ENCODE peak calls at places on chromosomes 6 and 20, in seven cellular contexts. Q, K, H, V, O, P and C are unnamed samples.

GRCh38 chr6:2565499-2565898 is 185.2 kb downstream of the MYLK4 start:
- DNase-seq in Q (no peak), K (no peak), H (no peak), V (no peak), O (no peak), P (no peak), C (no peak)

GRCh38 chr6:71012871-71013456 is 56.1 kb upstream of the B3GAT2 start:
- DNase-seq in Q (no peak), K (no peak), H (peak), V (peak), O (peak), P (no peak), C (no peak)

GRCh38 chr6:108492131-108492766 is 68.5 kb upstream of the FOXO3 start:
- DNase-seq in Q (no peak), K (no peak), H (peak), V (peak), O (no peak), P (no peak), C (no peak)

GRCh38 chr6:84218091-84218490 is 9.4 kb downstream of the CEP162 start:
- DNase-seq in Q (no peak), K (no peak), H (no peak), V (no peak), O (no peak), P (no peak), C (no peak)

GRCh38 chr6:154981071-154981373 is 14.1 kb upstream of the TIAM2 start:
- DNase-seq in Q (no peak), K (no peak), H (peak), V (no peak), O (no peak), P (no peak), C (no peak)

GRCh38 chr6:155183095-155183494 is 80.7 kb upstream of the CLDN20 start:
- DNase-seq in Q (no peak), K (no peak), H (peak), V (no peak), O (no peak), P (no peak), C (no peak)

GRCh38 chr6:26017567-26017966 is 55.0 kb downstream of the TRIM38 start:
- DNase-seq in Q (peak), K (peak), H (no peak), V (peak), O (no peak), P (peak), C (peak)

GRCh38 chr6:169095153-169095552 is 158.5 kb downstream of the THBS2 start:
- DNase-seq in Q (no peak), K (no peak), H (no peak), V (no peak), O (no peak), P (no peak), C (peak)

GRCh38 chr6:152598858-152599537 is 38.2 kb downstream of the SYNE1 start:
- DNase-seq in Q (no peak), K (no peak), H (no peak), V (peak), O (no peak), P (no peak), C (no peak)

GRCh38 chr20:33685328-33686007 is 717 bp downstream of the E2F1 start:
- DNase-seq in Q (peak), K (peak), H (peak), V (no peak), O (peak), P (no peak), C (no peak)

GRCh38 chr20:41508335-41508734 is 109.8 kb downstream of the CHD6 start:
- DNase-seq in Q (no peak), K (no peak), H (no peak), V (no peak), O (no peak), P (no peak), C (no peak)

GRCh38 chr6:111534366-111534765 is 51.3 kb upstream of the REV3L start:
- DNase-seq in Q (no peak), K (no peak), H (no peak), V (peak), O (no peak), P (no peak), C (no peak)

GRCh38 chr6:3318226-3318625 is 59.5 kb downstream of the PSMG4 start:
- DNase-seq in Q (peak), K (no peak), H (no peak), V (no peak), O (peak), P (no peak), C (no peak)

GRCh38 chr6:125962900-125963497 is 6.4 kb downstream of the HINT3 start:
- DNase-seq in Q (no peak), K (no peak), H (no peak), V (no peak), O (no peak), P (no peak), C (no peak)

GRCh38 chr6:110528051-110528929 is 51.9 kb upstream of the SLC22A16 start:
- DNase-seq in Q (no peak), K (no peak), H (peak), V (peak), O (peak), P (no peak), C (peak)

GRCh38 chr6:143673638-143674037 is 4.1 kb upstream of the PHACTR2 start:
- DNase-seq in Q (no peak), K (peak), H (no peak), V (peak), O (no peak), P (no peak), C (no peak)

GRCh38 chr6:149289192-149289741 is 28.2 kb upstream of the TAB2 start:
- DNase-seq in Q (no peak), K (no peak), H (no peak), V (peak), O (no peak), P (no peak), C (no peak)

DNA sequence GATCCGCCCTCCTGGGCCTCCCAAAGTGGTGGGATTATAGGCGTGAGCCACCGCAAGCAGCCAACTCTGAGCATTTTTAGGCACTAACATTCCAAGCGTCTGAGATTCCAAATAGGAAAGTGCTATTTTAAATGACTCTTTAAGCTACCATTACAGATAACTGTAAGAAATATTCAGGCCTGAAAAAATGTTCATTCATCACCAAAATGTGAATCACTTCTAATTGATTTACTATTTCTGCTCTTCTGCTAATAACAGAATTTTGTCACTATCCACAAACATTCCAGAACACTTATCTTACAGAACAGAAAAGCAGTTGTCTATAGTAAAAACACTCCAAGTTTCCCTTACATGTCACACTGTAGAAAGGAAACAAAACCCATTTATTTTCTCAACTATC is 106.5 kb downstream of the BACH2 start:
- DNase-seq in Q (no peak), K (no peak), H (no peak), V (no peak), O (no peak), P (no peak), C (no peak)
- TF ChIP-seq CTCF in Q (no peak), K (no peak), H (no peak), V (no peak), O (no peak), P (no peak), C (no peak)

DNA sequence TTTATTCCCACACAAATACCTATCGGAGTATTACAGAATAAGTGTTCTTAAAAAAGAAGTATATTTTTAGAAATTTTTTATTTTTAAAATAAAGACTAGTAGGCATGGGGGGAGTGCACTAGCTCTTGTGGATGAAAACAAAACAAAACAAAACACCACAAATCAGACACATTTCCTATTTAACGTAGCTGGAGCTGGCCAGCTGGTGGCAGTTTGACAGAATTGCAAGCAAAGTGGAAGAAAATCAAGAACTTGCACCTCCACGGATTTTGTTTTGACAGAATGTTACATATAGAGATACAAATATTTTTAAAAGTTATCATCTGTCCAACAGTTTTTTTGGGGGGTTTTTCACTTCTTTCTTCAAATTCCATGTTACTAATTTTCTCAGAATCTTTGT is 63.6 kb upstream of the SNRPB2 start:
- DNase-seq in Q (no peak), K (no peak), H (no peak), V (no peak), O (no peak), P (no peak), C (no peak)
- TF ChIP-seq CTCF in Q (no peak), K (peak), H (no peak), V (no peak), O (peak), P (no peak), C (no peak)

GRCh38 chr20:46607849-46608497 is 43.3 kb downstream of the SLC13A3 start:
- DNase-seq in Q (no peak), K (no peak), H (no peak), V (no peak), O (no peak), P (no peak), C (no peak)

GRCh38 chr20:46609043-46609442 is 42.2 kb downstream of the SLC13A3 start:
- DNase-seq in Q (no peak), K (no peak), H (no peak), V (no peak), O (no peak), P (no peak), C (no peak)

GRCh38 chr20:46606817-46607190 is 44.5 kb downstream of the SLC13A3 start:
- DNase-seq in Q (no peak), K (no peak), H (no peak), V (no peak), O (no peak), P (no peak), C (no peak)

GRCh38 chr20:46605978-46606816 is 45.1 kb downstream of the SLC13A3 start:
- DNase-seq in Q (no peak), K (no peak), H (no peak), V (no peak), O (no peak), P (no peak), C (no peak)

GRCh38 chr20:46607191-46607848 is 43.9 kb downstream of the SLC13A3 start:
- DNase-seq in Q (no peak), K (no peak), H (no peak), V (no peak), O (no peak), P (no peak), C (no peak)
- TF ChIP-seq CTCF in Q (no peak), K (no peak), H (no peak), V (no peak), O (no peak), P (no peak), C (no peak)

GRCh38 chr6:100678027-100678426 is 203.1 kb downstream of the ASCC3 start:
- DNase-seq in Q (no peak), K (no peak), H (no peak), V (peak), O (no peak), P (no peak), C (no peak)
- TF ChIP-seq CTCF in Q (no peak), K (no peak), H (no peak), V (peak), O (peak), P (no peak), C (no peak)

GRCh38 chr20:62578294-62578897 is 63.9 kb upstream of the SLCO4A1 start:
- DNase-seq in Q (no peak), K (no peak), H (no peak), V (no peak), O (no peak), P (no peak), C (no peak)

GRCh38 chr20:62581308-62581707 is 61.0 kb upstream of the SLCO4A1 start:
- DNase-seq in Q (no peak), K (no peak), H (no peak), V (no peak), O (no peak), P (no peak), C (no peak)

GRCh38 chr20:62581806-62582205 is 60.5 kb upstream of the SLCO4A1 start:
- DNase-seq in Q (no peak), K (no peak), H (no peak), V (no peak), O (no peak), P (no peak), C (no peak)

GRCh38 chr20:62580733-62581132 is 61.6 kb upstream of the SLCO4A1 start:
- DNase-seq in Q (no peak), K (no peak), H (no peak), V (no peak), O (no peak), P (no peak), C (no peak)

DNA sequence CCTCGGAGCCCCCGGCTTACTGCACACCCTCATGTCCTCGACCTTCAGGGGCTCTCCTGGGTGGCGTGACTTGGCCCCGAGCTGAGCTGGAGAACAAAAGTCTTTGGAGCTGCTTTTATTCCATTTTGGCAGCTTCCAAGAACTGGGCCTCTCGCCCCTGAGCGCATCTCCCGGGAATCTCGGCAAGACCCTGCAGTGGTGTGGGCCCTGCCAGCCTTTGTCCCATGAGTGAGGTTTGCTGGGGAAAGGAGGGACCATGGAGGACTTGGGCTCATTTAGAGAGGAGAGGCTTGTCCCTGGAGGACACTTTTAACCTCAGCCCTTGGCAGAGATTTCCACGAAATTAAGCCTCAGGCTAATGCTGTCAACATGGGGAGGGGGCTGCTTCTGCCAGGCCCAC is 62.3 kb upstream of the SLCO4A1 start:
- DNase-seq in Q (no peak), K (no peak), H (no peak), V (no peak), O (no peak), P (no peak), C (no peak)
- TF ChIP-seq CTCF in Q (no peak), K (no peak), H (no peak), V (no peak), O (no peak), P (no peak), C (no peak)